ENCODE peak calls at places on chromosome 5, in ten cellular contexts. Z is stimulated activated CD8-positive, alpha-beta memory T cell treated with anti-CD3 and anti-CD28 coated beads, Interleukin-4, amount 100 ng/mL, for 24 hours; B is activated CD4-positive, alpha-beta memory T cell treated with anti-CD3 and anti-CD28 coated beads for 36 hours; G is H7; K is NCI-H748 treated with DMSO at 0.1 percent for 48 hours; A is Calu3; O is activated T-helper 1 cell treated with anti-CD3 and anti-CD28 coated beads, Interleukin-2, amount 50 U/mL, for 16 hours; W is upper lobe of left lung; S is IMR-90; R is NCI-H1417. M is an unnamed sample.

GRCh38 chr5:171450423-171451246 is 31.2 kb downstream of the FGF18 start:
- DNase-seq in Z (peak), B (peak), G (peak), K (no peak), A (peak), O (no peak), W (no peak), S (peak), R (no peak), M (peak)

GRCh38 chr5:65722575-65723424 is 795 bp downstream of the NLN start:
- DNase-seq in Z (no peak), B (no peak), G (peak), K (peak), A (peak), O (no peak), W (no peak), S (peak), R (peak), M (no peak)

GRCh38 chr5:159286420-159287035 is 23.4 kb downstream of the UBLCP1 start:
- DNase-seq in Z (no peak), B (no peak), G (peak), K (peak), A (peak), O (no peak), W (no peak), S (peak), R (peak), M (no peak)

GRCh38 chr5:173707392-173707791 is 90.9 kb upstream of the BOD1 start:
- DNase-seq in Z (no peak), B (no peak), G (no peak), K (no peak), A (no peak), O (no peak), W (no peak), S (peak), R (no peak), M (peak)

GRCh38 chr5:146291421-146292074 is 47.1 kb upstream of the POU4F3 start:
- DNase-seq in Z (no peak), B (no peak), G (peak), K (peak), A (peak), O (no peak), W (no peak), S (peak), R (peak), M (no peak)

GRCh38 chr5:91865920-91866319 is 482.8 kb upstream of the ARRDC3 start:
- DNase-seq in Z (no peak), B (no peak), G (no peak), K (no peak), A (no peak), O (no peak), W (no peak), S (no peak), R (no peak), M (no peak)

GRCh38 chr5:33049845-33050244 is 338.7 kb downstream of the NPR3 start:
- DNase-seq in Z (no peak), B (no peak), G (no peak), K (no peak), A (peak), O (no peak), W (no peak), S (peak), R (no peak), M (no peak)

GRCh38 chr5:476102-476813 is 33.3 kb downstream of the EXOC3 start:
- DNase-seq in Z (no peak), B (no peak), G (no peak), K (no peak), A (no peak), O (no peak), W (no peak), S (no peak), R (no peak), M (no peak)

GRCh38 chr5:96209829-96210228 is 223.2 kb downstream of the PCSK1 start:
- DNase-seq in Z (no peak), B (no peak), G (no peak), K (no peak), A (no peak), O (no peak), W (no peak), S (peak), R (no peak), M (no peak)

GRCh38 chr5:160843240-160843639 is 8.8 kb downstream of the ATP10B start:
- DNase-seq in Z (no peak), B (no peak), G (no peak), K (peak), A (no peak), O (no peak), W (no peak), S (no peak), R (peak), M (no peak)

GRCh38 chr5:141664733-141665461 is 13.7 kb upstream of the FCHSD1 start:
- DNase-seq in Z (peak), B (peak), G (peak), K (peak), A (peak), O (peak), W (peak), S (peak), R (peak), M (peak)

GRCh38 chr5:175521313-175521833 is 43.0 kb downstream of the SFXN1 start:
- DNase-seq in Z (peak), B (peak), G (no peak), K (no peak), A (no peak), O (no peak), W (no peak), S (no peak), R (no peak), M (no peak)

GRCh38 chr5:134937547-134937946 is 30.2 kb upstream of the CATSPER3 start:
- DNase-seq in Z (no peak), B (no peak), G (no peak), K (no peak), A (no peak), O (no peak), W (no peak), S (no peak), R (no peak), M (no peak)

GRCh38 chr5:28014779-28015178 is 976.4 kb upstream of the CDH9 start:
- DNase-seq in Z (no peak), B (no peak), G (peak), K (peak), A (no peak), O (no peak), W (no peak), S (no peak), R (no peak), M (no peak)

GRCh38 chr5:36607838-36608783 is 1.7 kb downstream of the SLC1A3 start:
- DNase-seq in Z (no peak), B (no peak), G (no peak), K (no peak), A (no peak), O (no peak), W (no peak), S (no peak), R (no peak), M (no peak)

GRCh38 chr5:151094861-151095260 is 14.0 kb upstream of the TNIP1 start:
- DNase-seq in Z (no peak), B (no peak), G (no peak), K (no peak), A (no peak), O (no peak), W (no peak), S (no peak), R (no peak), M (no peak)

GRCh38 chr5:178532666-178533065 is 57.5 kb downstream of the COL23A1 start:
- DNase-seq in Z (no peak), B (no peak), G (no peak), K (no peak), A (no peak), O (no peak), W (no peak), S (no peak), R (no peak), M (no peak)

GRCh38 chr5:9776525-9776924 is 146.4 kb upstream of the TAS2R1 start:
- DNase-seq in Z (no peak), B (no peak), G (no peak), K (no peak), A (no peak), O (no peak), W (no peak), S (peak), R (no peak), M (no peak)

GRCh38 chr5:61306531-61307195 is 25.4 kb upstream of the ZSWIM6 start:
- DNase-seq in Z (no peak), B (peak), G (no peak), K (no peak), A (no peak), O (no peak), W (no peak), S (peak), R (no peak), M (no peak)

GRCh38 chr5:162299793-162300192 is 232.2 kb downstream of the GABRG2 start:
- DNase-seq in Z (no peak), B (no peak), G (no peak), K (no peak), A (no peak), O (no peak), W (no peak), S (no peak), R (no peak), M (no peak)

GRCh38 chr5:15393146-15393545 is 106.8 kb upstream of the FBXL7 start:
- DNase-seq in Z (no peak), B (no peak), G (no peak), K (no peak), A (no peak), O (no peak), W (no peak), S (no peak), R (no peak), M (no peak)

GRCh38 chr5:171122372-171122771 is 186.7 kb upstream of the TLX3 start:
- DNase-seq in Z (no peak), B (no peak), G (no peak), K (no peak), A (peak), O (no peak), W (no peak), S (no peak), R (no peak), M (peak)

GRCh38 chr5:140054086-140054689 is 11.1 kb upstream of the NRG2 start:
- DNase-seq in Z (no peak), B (no peak), G (no peak), K (peak), A (no peak), O (no peak), W (no peak), S (no peak), R (no peak), M (peak)

GRCh38 chr5:566636-567309 is 42.5 kb upstream of the SLC9A3 start:
- DNase-seq in Z (no peak), B (peak), G (peak), K (no peak), A (no peak), O (no peak), W (no peak), S (no peak), R (no peak), M (peak)

GRCh38 chr5:116084891-116085715 is at the start of gene COMMD10:
- DNase-seq in Z (peak), B (peak), G (peak), K (peak), A (peak), O (peak), W (peak), S (peak), R (peak), M (peak)

GRCh38 chr5:133287500-133287899 is 235.7 kb downstream of the HSPA4 start:
- DNase-seq in Z (peak), B (no peak), G (peak), K (no peak), A (peak), O (no peak), W (no peak), S (peak), R (no peak), M (no peak)

GRCh38 chr5:38755171-38755570 is 90.6 kb upstream of the OSMR start:
- DNase-seq in Z (no peak), B (no peak), G (no peak), K (no peak), A (no peak), O (no peak), W (no peak), S (peak), R (no peak), M (no peak)

GRCh38 chr5:76137887-76138542 is 54.8 kb downstream of the SV2C start:
- DNase-seq in Z (no peak), B (no peak), G (no peak), K (no peak), A (no peak), O (no peak), W (no peak), S (no peak), R (no peak), M (no peak)

GRCh38 chr5:137695651-137696428 is 40.0 kb downstream of the KLHL3 start:
- DNase-seq in Z (no peak), B (peak), G (peak), K (no peak), A (no peak), O (no peak), W (no peak), S (no peak), R (no peak), M (no peak)

GRCh38 chr5:58085800-58086199 is 374.1 kb downstream of the PLK2 start:
- DNase-seq in Z (no peak), B (no peak), G (no peak), K (no peak), A (peak), O (no peak), W (no peak), S (peak), R (no peak), M (peak)

GRCh38 chr5:18507114-18507513 is 872.9 kb downstream of the TAF11L14 start:
- DNase-seq in Z (no peak), B (no peak), G (no peak), K (no peak), A (no peak), O (no peak), W (no peak), S (no peak), R (no peak), M (no peak)

GRCh38 chr5:160496334-160496733 is 74.7 kb downstream of the PTTG1 start:
- DNase-seq in Z (no peak), B (peak), G (no peak), K (no peak), A (no peak), O (no peak), W (no peak), S (no peak), R (no peak), M (no peak)

GRCh38 chr5:155587458-155587857 is 573.9 kb downstream of the KIF4B start:
- DNase-seq in Z (no peak), B (no peak), G (no peak), K (peak), A (no peak), O (no peak), W (no peak), S (no peak), R (peak), M (no peak)

GRCh38 chr5:67730917-67731474 is 484.6 kb upstream of the PIK3R1 start:
- DNase-seq in Z (no peak), B (no peak), G (peak), K (no peak), A (no peak), O (no peak), W (no peak), S (no peak), R (no peak), M (no peak)

GRCh38 chr5:1008451-1009358 is at the start of gene NKD2:
- DNase-seq in Z (peak), B (peak), G (peak), K (peak), A (peak), O (peak), W (no peak), S (no peak), R (peak), M (no peak)

GRCh38 chr5:158700997-158701391 is 398.7 kb downstream of the EBF1 start:
- DNase-seq in Z (no peak), B (no peak), G (peak), K (no peak), A (no peak), O (no peak), W (no peak), S (no peak), R (no peak), M (no peak)

GRCh38 chr5:122311888-122312669 is at the start of gene SNCAIP:
- DNase-seq in Z (no peak), B (no peak), G (peak), K (peak), A (peak), O (no peak), W (peak), S (peak), R (peak), M (no peak)

GRCh38 chr5:15570491-15570890 is 70.5 kb downstream of the FBXL7 start:
- DNase-seq in Z (no peak), B (no peak), G (no peak), K (no peak), A (no peak), O (no peak), W (no peak), S (no peak), R (no peak), M (no peak)

M was measured in mucosa of gallbladder.